ENCODE peak calls at places on chromosomes 1 and 21, in five cellular contexts. E is CD8-positive, alpha-beta T cell; W is RWPE1; P is H9; S is memory B cell. U is an unnamed sample.

GRCh38 chr21:16976132-16976666 is 536.6 kb upstream of the CXADR start:
- DNase-seq in E (no peak), P (no peak), S (no peak), W (no peak), U (no peak)

GRCh38 chr1:34292472-34292871 is 115.8 kb downstream of the C1orf94 start:
- DNase-seq in E (no peak), W (no peak), S (no peak), P (peak), U (no peak)

GRCh38 chr1:20626524-20626923 is 6.7 kb upstream of the PINK1 start:
- DNase-seq in W (no peak), S (no peak), E (no peak), P (no peak), U (no peak)

GRCh38 chr1:156848461-156849150 is 10.3 kb downstream of the INSRR start:
- DNase-seq in P (peak), S (no peak), W (no peak), E (peak), U (peak)

GRCh38 chr1:198667796-198668195 is 29.0 kb downstream of the PTPRC start:
- DNase-seq in P (no peak), E (no peak), S (no peak), W (no peak), U (no peak)

GRCh38 chr1:32336963-32337675 is 1.1 kb upstream of the MARCKSL1 start:
- DNase-seq in E (no peak), W (no peak), P (no peak), S (peak), U (peak)

GRCh38 chr1:87106158-87106557 is 191.7 kb downstream of the HS2ST1 start:
- DNase-seq in P (no peak), S (no peak), W (no peak), E (no peak), U (no peak)

GRCh38 chr1:213409971-213410370 is 358.9 kb downstream of the RPS6KC1 start:
- DNase-seq in P (no peak), S (no peak), W (no peak), E (no peak), U (no peak)

GRCh38 chr1:199302554-199302953 is 663.7 kb downstream of the PTPRC start:
- DNase-seq in E (no peak), S (no peak), W (peak), P (no peak), U (no peak)

GRCh38 chr21:36247316-36247715 is 72.7 kb upstream of the MORC3 start:
- DNase-seq in E (no peak), S (no peak), P (no peak), W (no peak), U (no peak)

GRCh38 chr21:44702111-44702972 is 5.4 kb downstream of the KRTAP10-12 start:
- DNase-seq in W (no peak), P (no peak), E (no peak), S (no peak), U (no peak)

GRCh38 chr1:21337931-21338567 is 47.8 kb upstream of the ECE1 start:
- DNase-seq in P (no peak), W (no peak), E (no peak), S (no peak), U (peak)

GRCh38 chr1:55073187-55073916 is 34.0 kb downstream of the PCSK9 start:
- DNase-seq in S (no peak), W (no peak), E (no peak), P (no peak), U (no peak)

GRCh38 chr1:224205438-224205840 is 22.4 kb downstream of the DEGS1 start:
- DNase-seq in E (no peak), W (peak), S (no peak), P (no peak), U (peak)

GRCh38 chr1:18279713-18280074 is 172.1 kb downstream of the IGSF21 start:
- DNase-seq in E (no peak), P (no peak), W (no peak), S (no peak), U (no peak)

GRCh38 chr1:202733251-202733650 is 23.0 kb upstream of the SYT2 start:
- DNase-seq in S (no peak), P (no peak), W (no peak), E (no peak), U (no peak)

GRCh38 chr1:36975642-36976041 is 58.7 kb downstream of the GRIK3 start:
- DNase-seq in P (no peak), S (no peak), W (no peak), E (no peak), U (no peak)

GRCh38 chr1:1305300-1306069 is 2.2 kb downstream of the ACAP3 start:
- DNase-seq in E (peak), W (peak), P (peak), S (peak), U (peak)

GRCh38 chr1:25549273-25550154 is 6.1 kb downstream of the LDLRAP1 start:
- DNase-seq in E (peak), P (no peak), S (peak), W (peak), U (peak)

GRCh38 chr1:26275580-26276431 is 4.1 kb upstream of the SH3BGRL3 start:
- DNase-seq in W (peak), E (peak), P (peak), S (peak), U (peak)

U was measured in PC-9.